ENCODE peak calls at places on chromosomes 11 and 22, in nine cellular contexts. M, K, T, H, C, Q, E, A and S are unnamed samples. For H3K4me1, the result is how much of the 10 kb centered on the place peaks cover.

GRCh38 chr11:14443642-14444041 is 56.0 kb downstream of the COPB1 start:
- DNase-seq in M (no peak), K (peak), T (no peak), H (peak), C (peak), Q (no peak), E (no peak), A (peak), S (peak)

GRCh38 chr22:37804886-37805857 is 2.6 kb upstream of the GCAT start:
- DNase-seq in M (peak), K (peak), T (peak), H (peak), C (peak), Q (peak), E (peak), A (peak), S (peak)

GRCh38 chr11:8253566-8253965 is 10.1 kb downstream of the LMO1 start:
- DNase-seq in M (peak), K (no peak), T (no peak), H (no peak), C (no peak), Q (no peak), E (no peak), A (no peak), S (no peak)

GRCh38 chr11:84194696-84195095 is 908.5 kb upstream of the CCDC90B start:
- DNase-seq in M (no peak), K (no peak), T (no peak), H (no peak), C (no peak), Q (no peak), E (no peak), A (no peak), S (no peak)

GRCh38 chr11:11531127-11531526 is 90.7 kb downstream of the GALNT18 start:
- DNase-seq in M (no peak), K (no peak), T (no peak), H (no peak), C (no peak), Q (no peak), E (peak), A (no peak), S (no peak)

GRCh38 chr11:123806249-123806648 is at the start of gene OR6M1:
- DNase-seq in M (no peak), K (no peak), T (no peak), H (no peak), C (no peak), Q (no peak), E (no peak), A (no peak), S (peak)

GRCh38 chr11:85718991-85719807 is 33.2 kb upstream of the CCDC89 start:
- DNase-seq in M (no peak), K (peak), T (peak), H (peak), C (peak), Q (peak), E (peak), A (peak), S (peak)

GRCh38 chr22:40592352-40593113 is 44.0 kb downstream of the MRTFA start:
- DNase-seq in M (no peak), K (no peak), T (no peak), H (no peak), C (no peak), Q (no peak), E (no peak), A (no peak), S (no peak)

GRCh38 chr22:32810241-32811133 is 9.0 kb downstream of the TIMP3 start:
- DNase-seq in M (no peak), K (peak), T (no peak), H (peak), C (no peak), Q (no peak), E (no peak), A (peak), S (peak)

GRCh38 chr11:40514124-40514523 is 945.3 kb downstream of the LRRC4C start:
- DNase-seq in M (no peak), K (peak), T (no peak), H (no peak), C (no peak), Q (no peak), E (no peak), A (peak), S (peak)

GRCh38 chr22:39984006-39984405 is 10.7 kb upstream of the FAM83F start:
- DNase-seq in M (peak), K (no peak), T (no peak), H (peak), C (peak), Q (no peak), E (no peak), A (peak), S (peak)

GRCh38 chr22:19631899-19632670 is 82.2 kb upstream of the SEPTIN5 start:
- DNase-seq in M (no peak), K (peak), T (peak), H (peak), C (peak), Q (peak), E (no peak), A (no peak), S (peak)
- TF ChIP-seq CTCF in M (peak), K (peak), T (peak), H (peak), C (no peak), Q (no peak), E (peak), A (peak), S (peak)

GRCh38 chr11:9664276-9665171 is 647 bp downstream of the SWAP70 start:
- DNase-seq in M (peak), K (peak), T (peak), H (peak), C (peak), Q (peak), E (peak), A (peak), S (peak)
- H3K27ac ChIP-seq in M (peak), K (peak), T (peak), H (peak), C (peak), Q (peak), E (peak), A (peak), S (peak)

DNA sequence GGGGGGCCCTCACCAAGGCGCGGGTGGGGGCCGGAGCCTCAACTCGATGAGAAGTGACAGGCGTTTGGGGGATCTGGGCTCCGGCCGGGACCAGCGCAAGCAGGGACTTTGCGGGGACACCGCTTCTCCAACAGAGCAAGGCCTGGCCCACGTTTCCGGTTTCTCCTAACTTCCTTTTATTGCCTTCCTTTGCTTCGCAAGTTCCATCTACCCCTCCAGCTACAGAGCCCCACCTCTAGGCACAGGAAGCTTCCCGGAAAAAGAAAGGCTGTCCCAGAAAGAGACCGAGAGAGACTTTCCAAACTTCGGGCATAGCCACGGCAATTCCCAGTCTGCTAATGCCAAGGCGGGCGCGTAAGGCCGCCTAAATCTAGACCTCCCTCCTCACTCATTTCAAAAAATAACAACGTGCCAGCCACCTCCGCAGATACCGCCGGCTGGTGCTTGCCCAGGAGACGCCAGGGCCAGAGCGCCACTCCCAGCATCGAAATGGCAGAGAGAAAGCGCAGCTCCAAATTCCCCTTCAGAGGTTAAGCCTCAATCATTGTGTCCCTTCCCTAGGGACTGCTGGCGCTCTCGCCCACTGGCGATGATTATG is 6.6 kb downstream of the PAX6 start:
- DNase-seq in M (no peak), K (no peak), T (no peak), H (no peak), C (no peak), Q (peak), E (peak), A (no peak), S (peak)
- H3K4me1 ChIP-seq in M (under half), K (under half), T (under half), H (under half), C (under half), Q (under half), E (under half), A (under half), S (under half)

DNA sequence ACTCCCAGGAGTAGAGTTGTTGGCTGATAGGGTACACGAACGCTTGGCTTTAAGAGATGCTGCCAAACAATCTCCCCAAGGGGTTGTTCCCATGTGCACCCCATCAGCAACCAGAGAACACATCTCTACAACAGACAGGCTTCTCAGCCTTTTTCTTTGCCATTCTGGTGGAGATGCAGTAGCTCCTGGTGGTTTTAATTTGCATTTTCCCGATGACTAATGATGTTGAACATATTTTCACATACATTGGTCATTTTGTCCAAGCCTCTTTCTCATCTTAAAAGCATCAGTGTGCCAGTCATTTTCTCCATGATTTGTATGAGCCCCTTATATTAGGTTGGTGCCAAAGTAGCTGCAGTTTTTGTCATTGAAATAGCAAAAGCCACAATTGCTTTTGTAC is 21.8 kb downstream of the DHCR7 start:
- DNase-seq in M (no peak), K (peak), T (no peak), H (no peak), C (no peak), Q (no peak), E (no peak), A (peak), S (no peak)
- TF ChIP-seq CTCF in M (no peak), K (no peak), T (no peak), H (no peak), C (no peak), Q (no peak), E (no peak), A (no peak), S (no peak)

DNA sequence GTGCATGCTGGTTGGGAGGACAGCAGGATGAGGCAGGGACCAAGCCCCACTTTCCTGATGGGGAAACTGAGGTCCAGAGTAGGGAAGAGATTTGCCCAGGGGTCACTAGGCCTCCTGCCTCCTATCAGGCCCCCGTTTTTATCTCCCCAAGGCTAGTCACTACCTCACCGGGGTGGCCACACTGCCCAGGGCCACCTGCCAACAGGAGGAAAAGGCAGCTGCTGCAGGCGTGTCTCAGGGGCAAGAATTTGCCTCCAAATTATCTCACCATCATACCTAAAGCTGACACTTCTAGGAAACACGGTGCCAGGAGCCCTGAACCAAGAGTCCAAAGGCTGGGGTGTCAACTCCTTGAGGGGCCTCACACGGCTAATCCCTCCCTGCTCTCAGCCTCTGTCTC is 59.7 kb downstream of the MYO7A start:
- DNase-seq in M (no peak), K (no peak), T (no peak), H (no peak), C (no peak), Q (peak), E (no peak), A (no peak), S (no peak)
- H3K27ac ChIP-seq in M (no peak), K (no peak), T (no peak), H (no peak), C (no peak), Q (no peak), E (no peak), A (no peak), S (no peak)